ENCODE peak calls at places on chromosomes 1 and 21, in four cellular contexts. One of them, this sample, is unnamed.

GRCh38 chr1:118151312-118151937 is 33.6 kb downstream of the SPAG17 start:
- DNase-seq in GM12878: peak
- DNase-seq in K562: peak
- DNase-seq in upper lobe of left lung: no peak
- DNase-seq in this sample: no peak

GRCh38 chr1:27435566-27436203 is 43.3 kb downstream of the GPR3 start:
- DNase-seq in upper lobe of left lung: no peak
- DNase-seq in GM12878: no peak
- DNase-seq in K562: no peak
- DNase-seq in this sample: no peak

GRCh38 chr1:44033756-44034155 is 2.5 kb upstream of the SLC6A9 start:
- DNase-seq in upper lobe of left lung: peak
- DNase-seq in K562: no peak
- DNase-seq in GM12878: no peak
- DNase-seq in this sample: no peak

GRCh38 chr1:242754061-242754648 is 229.7 kb upstream of the PLD5 start:
- DNase-seq in upper lobe of left lung: no peak
- DNase-seq in K562: no peak
- DNase-seq in GM12878: no peak
- DNase-seq in this sample: no peak

GRCh38 chr1:52907068-52907811 is 14.3 kb downstream of the ECHDC2 start:
- DNase-seq in K562: peak
- DNase-seq in upper lobe of left lung: no peak
- DNase-seq in GM12878: no peak
- DNase-seq in this sample: no peak

GRCh38 chr21:44965251-44966022 is 25.6 kb downstream of the SLX9 start:
- DNase-seq in K562: no peak
- DNase-seq in upper lobe of left lung: peak
- DNase-seq in GM12878: no peak
- DNase-seq in this sample: no peak

GRCh38 chr1:191734321-191734720 is 423.9 kb upstream of the RGS18 start:
- DNase-seq in K562: no peak
- DNase-seq in GM12878: no peak
- DNase-seq in upper lobe of left lung: no peak
- DNase-seq in this sample: no peak

GRCh38 chr1:47986741-47987140 is 10.4 kb downstream of the TRABD2B start:
- DNase-seq in upper lobe of left lung: peak
- DNase-seq in K562: no peak
- DNase-seq in GM12878: no peak
- DNase-seq in this sample: peak

GRCh38 chr1:232039303-232039702 is 412.7 kb downstream of the DISC1 start:
- DNase-seq in K562: no peak
- DNase-seq in upper lobe of left lung: no peak
- DNase-seq in GM12878: no peak
- DNase-seq in this sample: no peak

GRCh38 chr1:53319296-53320101 is 8.4 kb downstream of the LRP8 start:
- DNase-seq in K562: no peak
- DNase-seq in upper lobe of left lung: no peak
- DNase-seq in GM12878: no peak
- DNase-seq in this sample: no peak

GRCh38 chr1:48221122-48221521 is 1.4 kb upstream of the SLC5A9 start:
- DNase-seq in GM12878: no peak
- DNase-seq in upper lobe of left lung: no peak
- DNase-seq in K562: no peak
- DNase-seq in this sample: no peak

GRCh38 chr1:27645071-27645415 is 10.1 kb upstream of the FGR start:
- DNase-seq in GM12878: no peak
- DNase-seq in K562: no peak
- DNase-seq in upper lobe of left lung: peak
- DNase-seq in this sample: no peak

GRCh38 chr1:173424137-173424536 is 53.0 kb upstream of the PRDX6 start:
- DNase-seq in upper lobe of left lung: no peak
- DNase-seq in GM12878: no peak
- DNase-seq in K562: peak
- DNase-seq in this sample: no peak

GRCh38 chr1:173423326-173423725 is 53.8 kb upstream of the PRDX6 start:
- DNase-seq in upper lobe of left lung: no peak
- DNase-seq in K562: no peak
- DNase-seq in GM12878: no peak
- DNase-seq in this sample: no peak

GRCh38 chr1:173426057-173426456 is 51.1 kb upstream of the PRDX6 start:
- DNase-seq in K562: peak
- DNase-seq in upper lobe of left lung: no peak
- DNase-seq in GM12878: no peak
- DNase-seq in this sample: no peak

GRCh38 chr1:173422456-173422976 is 54.6 kb upstream of the PRDX6 start:
- DNase-seq in K562: peak
- DNase-seq in upper lobe of left lung: no peak
- DNase-seq in GM12878: no peak
- DNase-seq in this sample: no peak

DNA sequence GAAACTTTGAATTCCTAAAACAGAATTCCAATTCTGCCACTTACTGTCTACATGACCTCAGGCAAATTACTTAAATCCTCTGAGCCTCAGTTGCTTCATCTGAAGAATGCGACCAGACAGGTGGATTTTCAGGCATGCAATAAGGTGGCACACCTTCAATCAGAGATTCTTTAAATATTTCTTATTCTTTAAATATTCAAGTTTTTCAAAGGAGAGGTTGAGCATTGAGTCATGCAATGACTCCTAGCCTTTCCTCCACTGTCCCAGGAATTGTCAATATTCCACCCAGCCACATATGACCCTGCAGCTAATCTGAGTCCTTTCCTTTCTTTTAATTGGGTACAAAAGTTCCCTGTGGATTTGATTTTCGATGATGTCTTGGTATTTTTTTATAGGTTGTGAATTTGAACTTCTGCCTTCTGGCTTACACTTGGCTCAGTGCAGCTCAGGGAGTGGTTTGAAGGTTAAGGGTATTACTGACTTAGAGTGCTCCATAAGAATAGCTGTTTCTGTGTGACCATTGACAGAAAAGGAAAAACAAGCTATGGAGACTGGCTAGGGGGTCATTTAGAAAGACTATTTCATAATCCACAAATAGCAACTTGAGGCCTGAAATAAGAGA is 52.2 kb upstream of the PRDX6 start:
- DNase-seq in upper lobe of left lung: no peak
- DNase-seq in GM12878: no peak
- DNase-seq in K562: no peak
- DNase-seq in this sample: no peak
- TF ChIP-seq EP300 in upper lobe of left lung: no peak
- TF ChIP-seq EP300 in GM12878: no peak
- TF ChIP-seq EP300 in K562: no peak
- TF ChIP-seq EP300 in this sample: no peak

GRCh38 chr1:36885537-36886441 is 148.5 kb downstream of the GRIK3 start:
- DNase-seq in upper lobe of left lung: no peak
- DNase-seq in K562: no peak
- DNase-seq in GM12878: no peak
- DNase-seq in this sample: no peak
- H3K4me3 ChIP-seq in upper lobe of left lung: no peak
- H3K4me3 ChIP-seq in K562: no peak
- H3K4me3 ChIP-seq in GM12878: no peak
- H3K4me3 ChIP-seq in this sample: no peak

GRCh38 chr1:32764826-32765545 is 52.2 kb downstream of the YARS1 start:
- DNase-seq in upper lobe of left lung: no peak
- DNase-seq in GM12878: no peak
- DNase-seq in K562: no peak
- DNase-seq in this sample: no peak

GRCh38 chr1:32765561-32766327 is 51.4 kb downstream of the YARS1 start:
- DNase-seq in upper lobe of left lung: peak
- DNase-seq in K562: no peak
- DNase-seq in GM12878: no peak
- DNase-seq in this sample: peak

GRCh38 chr1:32767156-32767555 is 50.0 kb downstream of the YARS1 start:
- DNase-seq in upper lobe of left lung: no peak
- DNase-seq in GM12878: no peak
- DNase-seq in K562: no peak
- DNase-seq in this sample: no peak

GRCh38 chr1:32767641-32768040 is 49.5 kb downstream of the YARS1 start:
- DNase-seq in K562: no peak
- DNase-seq in GM12878: no peak
- DNase-seq in upper lobe of left lung: no peak
- DNase-seq in this sample: peak

DNA sequence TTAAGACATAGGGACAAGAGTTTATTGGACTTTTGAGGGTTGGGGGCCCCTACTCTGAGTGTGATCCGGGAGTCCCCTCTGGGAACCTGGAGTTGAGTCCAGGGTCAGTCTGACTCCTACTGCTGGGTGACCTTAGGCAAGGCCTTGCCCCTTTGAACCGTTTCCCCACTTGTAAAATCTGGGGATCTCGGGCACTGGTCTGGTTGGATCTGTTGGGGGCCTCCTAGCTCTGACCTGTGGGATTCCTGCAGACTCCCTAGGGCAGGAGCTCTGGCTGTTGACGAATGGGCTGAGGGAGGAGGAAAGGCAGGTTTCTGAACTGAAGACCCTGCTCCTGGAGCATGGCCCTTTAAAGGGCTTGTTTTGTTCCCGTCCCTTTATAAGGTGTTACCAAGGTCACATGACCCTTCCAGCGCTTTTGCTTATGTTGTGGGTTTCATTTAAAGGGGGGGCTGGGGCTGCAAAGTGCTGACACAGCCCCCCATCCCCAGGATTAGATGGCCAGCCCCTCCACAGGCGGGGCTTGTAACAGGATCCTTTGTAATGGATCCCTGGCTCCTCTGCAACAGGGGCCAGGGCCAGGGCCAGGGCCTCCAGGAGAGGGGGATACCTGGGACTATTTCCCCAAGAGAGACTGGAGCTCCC is 50.7 kb downstream of the YARS1 start:
- DNase-seq in GM12878: no peak
- DNase-seq in upper lobe of left lung: no peak
- DNase-seq in K562: no peak
- DNase-seq in this sample: no peak
- H3K27ac ChIP-seq in GM12878: no peak
- H3K27ac ChIP-seq in upper lobe of left lung: no peak
- H3K27ac ChIP-seq in K562: no peak
- H3K27ac ChIP-seq in this sample: peak

GRCh38 chr1:69765941-69766340 is 198.2 kb downstream of the LRRC7 start:
- DNase-seq in K562: no peak
- DNase-seq in upper lobe of left lung: no peak
- DNase-seq in GM12878: no peak
- DNase-seq in this sample: no peak

GRCh38 chr1:69766431-69766830 is 198.7 kb downstream of the LRRC7 start:
- DNase-seq in K562: no peak
- DNase-seq in upper lobe of left lung: no peak
- DNase-seq in GM12878: no peak
- DNase-seq in this sample: no peak
- TF ChIP-seq EP300 in K562: no peak
- TF ChIP-seq EP300 in upper lobe of left lung: no peak
- TF ChIP-seq EP300 in GM12878: no peak
- TF ChIP-seq EP300 in this sample: no peak

DNA sequence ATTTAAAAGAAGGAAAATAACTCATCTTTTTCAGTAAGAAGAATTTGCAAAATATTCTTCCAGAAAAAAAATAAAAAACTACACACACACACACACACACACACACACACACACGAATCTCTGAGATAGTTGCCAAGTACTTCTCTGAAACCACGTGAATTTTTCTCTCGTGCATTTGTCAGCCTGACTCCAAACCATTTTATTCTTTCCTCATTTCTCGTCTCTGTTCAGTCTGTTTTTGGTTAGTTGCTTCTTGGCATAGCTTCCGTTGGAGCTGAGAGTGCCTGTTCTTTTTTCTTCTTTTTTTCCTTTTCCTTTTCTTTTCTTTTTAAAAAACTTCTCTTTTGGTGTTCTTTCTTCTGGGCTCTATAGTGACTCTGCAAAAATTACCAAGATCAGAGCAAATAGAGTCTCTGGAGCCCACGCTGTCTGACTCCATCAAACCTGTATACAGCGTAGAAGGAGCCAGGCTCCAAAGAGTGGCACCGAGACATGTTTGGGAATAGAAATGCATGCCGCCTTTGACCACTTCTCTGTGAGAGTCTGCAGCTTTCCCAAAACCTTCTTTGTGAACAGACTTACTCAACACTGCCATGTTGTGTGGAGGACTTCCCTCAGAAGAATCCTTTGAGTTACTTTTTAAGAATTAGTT is 55.1 kb downstream of the GORAB start:
- DNase-seq in K562: no peak
- DNase-seq in upper lobe of left lung: no peak
- DNase-seq in GM12878: no peak
- DNase-seq in this sample: no peak
- H3K4me3 ChIP-seq in K562: no peak
- H3K4me3 ChIP-seq in upper lobe of left lung: no peak
- H3K4me3 ChIP-seq in GM12878: no peak
- H3K4me3 ChIP-seq in this sample: peak

DNA sequence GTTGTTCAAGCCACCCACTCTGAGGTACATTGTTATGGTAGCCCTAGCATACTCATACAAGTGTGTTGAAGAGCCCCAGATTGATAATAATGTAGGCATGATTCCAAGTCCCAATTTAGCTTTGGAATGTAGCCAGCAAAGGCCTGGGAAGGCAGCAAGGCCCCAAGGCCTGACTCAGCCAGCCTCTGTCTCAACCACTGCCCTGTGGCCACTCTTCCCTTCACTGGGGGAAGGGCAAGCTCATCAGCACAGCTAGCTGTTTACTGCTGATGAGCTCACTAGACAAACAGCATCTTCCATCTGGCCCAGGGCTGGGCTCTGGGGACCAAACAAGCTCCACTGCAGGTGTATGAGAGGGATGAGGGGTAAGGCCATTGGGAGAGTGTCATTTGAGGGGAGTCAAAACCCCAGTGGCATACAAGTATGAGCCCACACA is 2.1 kb upstream of the IRF6 start:
- DNase-seq in K562: peak
- DNase-seq in GM12878: no peak
- DNase-seq in upper lobe of left lung: no peak
- DNase-seq in this sample: no peak
- H3K27ac ChIP-seq in K562: no peak
- H3K27ac ChIP-seq in GM12878: no peak
- H3K27ac ChIP-seq in upper lobe of left lung: no peak
- H3K27ac ChIP-seq in this sample: no peak

DNA sequence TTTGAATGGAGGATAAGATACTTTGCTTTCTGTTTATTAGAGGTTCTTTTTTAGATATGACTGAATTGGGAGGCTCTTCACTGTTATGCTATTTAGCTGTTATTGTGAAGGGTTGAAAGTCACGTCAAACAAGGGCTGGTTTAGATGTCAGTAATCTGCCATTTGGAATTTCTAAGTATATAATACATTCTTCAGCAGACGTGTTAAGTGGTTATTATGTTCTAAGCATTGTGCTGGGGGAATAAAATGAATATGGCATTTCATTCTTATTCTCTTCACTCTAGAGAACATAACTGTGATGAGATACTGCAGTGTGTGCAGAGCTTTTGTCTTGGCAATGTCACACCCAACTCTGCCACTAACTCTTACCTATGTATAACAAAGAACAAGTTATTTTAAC is 58.0 kb downstream of the SLC30A7 start:
- DNase-seq in GM12878: no peak
- DNase-seq in upper lobe of left lung: no peak
- DNase-seq in K562: no peak
- DNase-seq in this sample: no peak
- TF ChIP-seq EP300 in GM12878: no peak
- TF ChIP-seq EP300 in upper lobe of left lung: no peak
- TF ChIP-seq EP300 in K562: no peak
- TF ChIP-seq EP300 in this sample: no peak

GRCh38 chr1:97563926-97564325 is 356.9 kb downstream of the DPYD start:
- DNase-seq in K562: no peak
- DNase-seq in GM12878: no peak
- DNase-seq in upper lobe of left lung: no peak
- DNase-seq in this sample: no peak
- H3K4me3 ChIP-seq in K562: no peak
- H3K4me3 ChIP-seq in GM12878: no peak
- H3K4me3 ChIP-seq in upper lobe of left lung: no peak
- H3K4me3 ChIP-seq in this sample: no peak